ENCODE peak calls at places on chromosome 14, in five cellular contexts. G, A, E, M and Z are unnamed samples.

GRCh38 chr14:53409974-53410373 is 256.9 kb upstream of the DDHD1 start:
- DNase-seq in G (no peak), A (no peak), M (no peak), E (no peak), Z (no peak)

GRCh38 chr14:90788031-90788430 is 28.2 kb downstream of the TTC7B start:
- DNase-seq in E (no peak), A (no peak), M (no peak), G (no peak), Z (peak; percentile 20)

GRCh38 chr14:72882047-72882446 is 11.9 kb downstream of the DPF3 start:
- DNase-seq in A (no peak), E (no peak), M (no peak), G (no peak), Z (no peak)

GRCh38 chr14:93528884-93529558 is 98.3 kb downstream of the UNC79 start:
- DNase-seq in G (no peak), E (no peak), M (no peak), A (no peak), Z (no peak)

GRCh38 chr14:86604546-86604945 is 1074.6 kb downstream of the FLRT2 start:
- DNase-seq in G (no peak), M (no peak), E (no peak), A (no peak), Z (no peak)

GRCh38 chr14:59123975-59124374 is 64.5 kb upstream of the DAAM1 start:
- DNase-seq in M (no peak), E (no peak), G (peak; percentile 21), A (no peak), Z (no peak)

GRCh38 chr14:25009891-25010290 is 40.1 kb downstream of the STXBP6 start:
- DNase-seq in M (no peak), A (no peak), E (no peak), G (peak; percentile 58), Z (peak; percentile 70)

GRCh38 chr14:97120204-97121120 is 323.3 kb downstream of the VRK1 start:
- DNase-seq in E (no peak), A (peak; percentile 13), G (no peak), M (no peak), Z (no peak)

GRCh38 chr14:25231006-25231405 is 181.1 kb upstream of the STXBP6 start:
- DNase-seq in M (no peak), G (no peak), E (peak; percentile 19), A (no peak), Z (no peak)

GRCh38 chr14:23610815-23611289 is 25.3 kb upstream of the DHRS2 start:
- DNase-seq in M (no peak), A (no peak), E (no peak), G (no peak), Z (no peak)

GRCh38 chr14:30564868-30565248 is 5.9 kb downstream of the G2E3 start:
- DNase-seq in M (no peak), G (no peak), E (no peak), A (no peak), Z (no peak)

GRCh38 chr14:74593241-74593985 is 18.6 kb downstream of the LTBP2 start:
- DNase-seq in G (no peak), E (peak; percentile 65), M (no peak), A (no peak), Z (peak; percentile 28)

GRCh38 chr14:103520657-103521437 is 1.8 kb downstream of the CKB start:
- DNase-seq in A (no peak), M (peak; percentile 87), G (peak; percentile 81), E (peak; percentile 49), Z (no peak)

GRCh38 chr14:103522028-103522581 is 525 bp downstream of the CKB start:
- DNase-seq in G (no peak), A (no peak), E (no peak), M (no peak), Z (no peak)

GRCh38 chr14:103520269-103520656 is 2.4 kb downstream of the CKB start:
- DNase-seq in A (no peak), E (no peak), G (no peak), M (no peak), Z (no peak)

GRCh38 chr14:103522649-103523582 is at the start of gene CKB:
- DNase-seq in M (peak; percentile 85), G (peak; percentile 72), E (no peak), A (no peak), Z (no peak)

GRCh38 chr14:103521438-103521961 is 1.1 kb downstream of the CKB start:
- DNase-seq in A (no peak), G (no peak), M (peak; percentile 70), E (no peak), Z (no peak)
- TF ChIP-seq MYC in A (no peak), G (no peak), M (no peak), E (no peak), Z (no peak)

GRCh38 chr14:101809671-101810514 is 48.4 kb downstream of the PPP2R5C start:
- DNase-seq in M (peak; percentile 76), E (peak; percentile 95), A (peak; percentile 88), G (peak; percentile 96), Z (peak; percentile 91)

GRCh38 chr14:101810897-101811620 is 49.5 kb downstream of the PPP2R5C start:
- DNase-seq in G (no peak), M (no peak), A (no peak), E (peak; percentile 32), Z (no peak)

GRCh38 chr14:101808020-101808641 is 46.6 kb downstream of the PPP2R5C start:
- DNase-seq in G (peak; percentile 27), M (peak; percentile 55), A (no peak), E (no peak), Z (peak; percentile 24)

GRCh38 chr14:101812071-101812470 is 50.6 kb downstream of the PPP2R5C start:
- DNase-seq in E (no peak), A (no peak), M (no peak), G (no peak), Z (no peak)

GRCh38 chr14:101808894-101809670 is 47.6 kb downstream of the PPP2R5C start:
- DNase-seq in A (no peak), G (no peak), M (no peak), E (peak; percentile 9), Z (no peak)
- H3K27ac ChIP-seq in A (peak overlapping the region; percentile 100), G (peak overlapping the region; percentile 92), M (peak overlapping the region; percentile 99), E (peak overlapping the region; percentile 89), Z (peak overlapping the region; percentile 99)

GRCh38 chr14:60508363-60508706 is 611 bp upstream of the SIX6 start:
- DNase-seq in G (no peak), E (no peak), M (no peak), A (no peak), Z (no peak)
- TF ChIP-seq MYC in G (no peak), E (no peak), M (no peak), A (no peak), Z (no peak)

GRCh38 chr14:94961761-94962575 is 192.1 kb upstream of the GSC start:
- DNase-seq in M (no peak), G (no peak), A (no peak), E (no peak), Z (no peak)
- H3K27ac ChIP-seq in M (no peak overlapping the region), G (no peak overlapping the region), A (no peak overlapping the region), E (no peak overlapping the region), Z (no peak overlapping the region)

GRCh38 chr14:68976160-68977067 is 2.7 kb downstream of the ACTN1 start:
- DNase-seq in A (no peak), G (no peak), M (no peak), E (peak; percentile 35), Z (peak; percentile 77)
- TF ChIP-seq MYC in A (no peak), G (no peak), M (no peak), E (no peak), Z (peak; percentile 85)